ENCODE peak calls at places on chromosome 1, in four cellular contexts. V is K562, F is GM12878, K is HL-60. W is an unnamed sample.

GRCh38 chr1:48674641-48675040 is 102.0 kb downstream of the BEND5 start:
- DNase-seq in V (no peak), F (no peak), K (no peak), W (no peak)

GRCh38 chr1:53442297-53442696 is 16.9 kb upstream of the DMRTB1 start:
- DNase-seq in V (no peak), F (no peak), K (no peak), W (no peak)

GRCh38 chr1:208829601-208830000 is 585.4 kb upstream of the PLXNA2 start:
- DNase-seq in V (no peak), F (no peak), K (no peak), W (no peak)

GRCh38 chr1:108554682-108555081 is 5.2 kb upstream of the EEIG2 start:
- DNase-seq in V (no peak), F (no peak), K (no peak), W (no peak)

GRCh38 chr1:12179638-12180121 is 12.9 kb downstream of the TNFRSF1B start:
- DNase-seq in V (no peak), F (no peak), K (no peak), W (no peak)

GRCh38 chr1:206808615-206809014 is 36.3 kb upstream of the IL10 start:
- DNase-seq in V (peak; percentile 30), F (no peak), K (peak; percentile 59), W (no peak)

GRCh38 chr1:222288056-222288455 is 259.8 kb downstream of the HHIPL2 start:
- DNase-seq in V (no peak), F (no peak), K (no peak), W (no peak)

GRCh38 chr1:209743145-209743482 is 12.7 kb upstream of the TRAF3IP3 start:
- DNase-seq in V (no peak), F (no peak), K (no peak), W (no peak)

GRCh38 chr1:77459881-77460280 is 178.1 kb downstream of the AK5 start:
- DNase-seq in V (no peak), F (no peak), K (no peak), W (no peak)

GRCh38 chr1:3409737-3410434 is 44.6 kb upstream of the ARHGEF16 start:
- DNase-seq in V (no peak), F (no peak), K (no peak), W (no peak)

GRCh38 chr1:101253976-101254660 is 17.3 kb downstream of the S1PR1 start:
- DNase-seq in V (no peak), F (no peak), K (no peak), W (no peak)

GRCh38 chr1:208065862-208066261 is 154.9 kb upstream of the CD34 start:
- DNase-seq in V (no peak), F (peak; percentile 5), K (no peak), W (no peak)

GRCh38 chr1:163170975-163171676 is 31.6 kb downstream of the RGS5 start:
- DNase-seq in V (peak; percentile 20), F (no peak), K (no peak), W (no peak)

GRCh38 chr1:246018146-246018545 is 488.9 kb downstream of the SMYD3 start:
- DNase-seq in V (no peak), F (no peak), K (no peak), W (no peak)

GRCh38 chr1:246008256-246008901 is 498.7 kb downstream of the SMYD3 start:
- DNase-seq in V (no peak), F (no peak), K (no peak), W (no peak)

GRCh38 chr1:246012271-246012854 is 494.7 kb downstream of the SMYD3 start:
- DNase-seq in V (peak; percentile 53), F (no peak), K (peak; percentile 45), W (peak; percentile 30)
- TF ChIP-seq SPI1 in V (no peak), F (no peak), K (no peak), W (no peak)

GRCh38 chr1:94755675-94756074 is 64.5 kb upstream of the SLC44A3 start:
- DNase-seq in V (no peak), F (no peak), K (peak; percentile 85), W (no peak)

GRCh38 chr1:94757931-94758330 is 62.2 kb upstream of the SLC44A3 start:
- DNase-seq in V (no peak), F (no peak), K (no peak), W (no peak)

GRCh38 chr1:94753171-94753972 is 66.8 kb upstream of the SLC44A3 start:
- DNase-seq in V (no peak), F (no peak), K (no peak), W (no peak)

GRCh38 chr1:94754101-94754500 is 66.1 kb upstream of the SLC44A3 start:
- DNase-seq in V (no peak), F (no peak), K (no peak), W (no peak)

DNA sequence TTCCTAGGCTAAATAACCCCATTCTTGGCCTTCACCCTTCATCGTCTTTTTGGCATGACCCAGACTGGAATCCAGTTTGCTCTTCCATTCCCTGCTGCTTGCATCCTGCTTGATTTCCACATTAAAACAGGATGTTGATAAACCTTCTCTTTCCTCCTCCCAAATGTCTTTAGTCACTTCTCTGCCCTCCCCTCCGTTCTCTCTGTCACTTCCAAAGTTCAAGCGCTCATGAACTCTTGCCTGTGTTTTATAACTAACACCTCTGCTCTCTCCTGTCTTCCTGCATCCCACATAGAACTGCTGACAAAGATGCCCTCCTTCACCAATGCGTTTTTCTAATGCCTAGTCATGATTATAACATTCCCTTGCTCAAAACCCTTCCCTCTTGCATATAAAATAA is 65.6 kb upstream of the SLC44A3 start:
- DNase-seq in V (no peak), F (no peak), K (no peak), W (no peak)
- TF ChIP-seq SPI1 in V (no peak), F (no peak), K (no peak), W (no peak)

GRCh38 chr1:181184621-181185020 is 96.1 kb downstream of the IER5 start:
- DNase-seq in V (no peak), F (no peak), K (no peak), W (no peak)
- TF ChIP-seq SPI1 in V (no peak), F (no peak), K (no peak), W (no peak)

DNA sequence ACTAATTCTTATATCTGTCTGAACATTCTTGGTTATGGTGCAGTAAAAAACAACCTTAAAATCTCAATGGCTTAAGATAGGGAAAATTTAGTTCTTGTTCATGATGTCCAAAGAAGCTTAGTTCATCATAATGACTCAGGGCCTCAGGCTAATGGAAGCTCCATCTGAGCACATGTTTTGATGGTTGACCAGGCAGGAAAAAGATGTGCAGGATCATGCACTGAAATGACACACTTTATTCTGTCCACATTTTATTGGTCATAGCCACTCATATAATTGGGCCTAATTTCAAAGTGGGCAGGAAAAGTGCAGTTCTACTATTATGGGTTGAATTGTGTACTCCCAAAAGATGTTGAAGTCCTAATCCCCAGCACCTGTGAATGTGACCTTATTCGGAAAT is 198.2 kb downstream of the CENPF start:
- DNase-seq in V (no peak), F (no peak), K (no peak), W (no peak)
- TF ChIP-seq SPI1 in V (no peak), F (no peak), K (no peak), W (no peak)

GRCh38 chr1:95957748-95958147 is 723.7 kb downstream of the RWDD3 start:
- DNase-seq in V (no peak), F (no peak), K (no peak), W (no peak)

GRCh38 chr1:95953005-95953404 is 719.0 kb downstream of the RWDD3 start:
- DNase-seq in V (no peak), F (no peak), K (peak; percentile 2), W (no peak)

GRCh38 chr1:95956215-95956614 is 722.2 kb downstream of the RWDD3 start:
- DNase-seq in V (no peak), F (no peak), K (no peak), W (no peak)

GRCh38 chr1:95951291-95951690 is 717.3 kb downstream of the RWDD3 start:
- DNase-seq in V (no peak), F (no peak), K (no peak), W (no peak)

DNA sequence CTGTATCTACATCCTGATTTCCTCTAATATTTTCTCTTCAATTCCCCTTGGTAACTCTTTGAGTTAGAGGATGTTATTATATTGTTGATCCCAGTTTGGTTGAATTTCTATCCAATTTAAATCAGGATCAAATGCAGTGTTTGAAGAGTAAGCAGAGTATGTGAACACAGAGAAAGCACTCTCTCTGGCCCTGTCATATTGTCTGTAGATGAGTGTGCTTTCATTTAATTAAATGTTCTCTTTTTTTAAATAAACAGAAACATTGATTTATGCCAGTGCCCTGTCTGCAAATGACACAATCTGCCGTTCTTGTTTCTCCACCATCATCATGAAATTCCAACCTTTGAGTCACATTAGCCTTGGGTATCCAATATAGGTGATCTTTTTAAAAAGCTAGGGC is 719.7 kb downstream of the RWDD3 start:
- DNase-seq in V (no peak), F (no peak), K (no peak), W (no peak)
- TF ChIP-seq SPI1 in V (no peak), F (no peak), K (no peak), W (no peak)

GRCh38 chr1:51919684-51920083 is 41.2 kb upstream of the NRDC start:
- DNase-seq in V (no peak), F (no peak), K (no peak), W (no peak)
- TF ChIP-seq SPI1 in V (no peak), F (no peak), K (no peak), W (no peak)

GRCh38 chr1:14377386-14377785 is 221.1 kb upstream of the KAZN start:
- DNase-seq in V (no peak), F (no peak), K (no peak), W (no peak)
- TF ChIP-seq SPI1 in V (no peak), F (no peak), K (no peak), W (no peak)

GRCh38 chr1:109691762-109692161 is 4.1 kb downstream of the GSTM1 start:
- DNase-seq in V (no peak), F (no peak), K (no peak), W (no peak)

GRCh38 chr1:109689844-109690405 is 2.3 kb downstream of the GSTM1 start:
- DNase-seq in V (no peak), F (no peak), K (no peak), W (no peak)

DNA sequence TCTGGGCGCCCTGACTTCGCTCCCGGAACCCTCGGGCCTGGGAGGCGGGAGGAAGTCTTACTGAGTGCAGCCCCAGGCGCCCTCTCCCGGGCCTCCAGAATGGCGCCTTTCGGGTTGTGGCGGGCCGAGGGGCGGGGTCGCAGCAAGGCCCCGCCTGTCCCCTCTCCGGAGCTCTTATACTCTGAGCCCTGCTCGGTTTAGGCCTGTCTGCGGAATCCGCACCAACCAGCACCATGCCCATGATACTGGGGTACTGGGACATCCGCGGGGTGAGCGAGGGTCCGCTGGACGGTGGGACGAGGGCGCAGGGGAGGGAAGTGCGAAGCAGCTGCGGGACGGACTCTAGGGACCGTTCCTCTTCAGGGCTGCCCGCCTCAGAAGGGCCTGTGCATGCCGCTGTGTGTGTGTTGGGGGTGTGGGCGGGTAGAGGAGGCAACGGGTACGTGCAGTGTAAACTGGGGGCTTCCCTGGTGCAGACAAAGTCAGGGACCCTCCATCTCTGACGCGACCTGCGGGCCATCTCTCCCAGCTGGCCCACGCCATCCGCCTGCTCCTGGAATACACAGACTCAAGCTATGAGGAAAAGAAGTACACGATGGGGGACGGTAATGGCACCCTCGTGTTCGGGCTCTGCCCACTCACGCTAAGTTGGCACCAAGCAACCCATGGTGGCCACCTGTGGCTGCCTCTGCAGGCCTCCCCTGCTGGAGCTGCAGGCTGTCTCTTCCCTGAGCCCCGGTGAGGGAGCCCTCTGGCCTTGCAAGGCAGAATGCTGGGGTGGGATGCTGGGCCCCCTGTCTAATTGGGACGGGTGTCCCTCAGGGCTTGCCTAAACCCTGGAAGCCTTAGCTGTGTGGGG is at the start of gene GSTM1:
- DNase-seq in V (no peak), F (peak; percentile 25), K (peak; percentile 39), W (no peak)
- TF ChIP-seq SPI1 in V (no peak), F (no peak), K (no peak), W (no peak)